ENCODE peak calls at places on chromosomes 4 and X, in eight cellular contexts. B is smooth muscle cell of the brain vasculature; N is T follicular helper cell; O is amniotic stem cell; D is mucosa of gallbladder; U is pulmonary artery endothelial cell; T is stimulated activated CD4-positive, alpha-beta T cell treated with anti-CD3 and anti-CD28 coated beads, TNF-alpha, amount 100 ng/mL, for 24 hours; L is KBM-7. H is an unnamed sample.

GRCh38 chrX:133813991-133814390 is 171.4 kb downstream of the GPC3 start:
- DNase-seq in U (no peak), T (no peak), O (no peak), L (no peak), B (peak), N (no peak), D (no peak), H (no peak)

GRCh38 chr4:124121511-124121934 is 591.0 kb downstream of the ANKRD50 start:
- DNase-seq in N (no peak), B (peak), D (peak), U (no peak), T (no peak), L (no peak), O (no peak), H (peak)

GRCh38 chr4:26719954-26720552 is 136.2 kb downstream of the TBC1D19 start:
- DNase-seq in T (no peak), B (no peak), L (peak), D (no peak), U (no peak), N (no peak), O (no peak), H (no peak)

GRCh38 chr4:3346146-3346545 is 53.3 kb downstream of the RGS12 start:
- DNase-seq in O (peak), U (peak), N (peak), B (peak), T (peak), D (peak), L (peak), H (peak)

GRCh38 chr4:1012031-1012739 is 759 bp downstream of the FGFRL1 start:
- DNase-seq in T (no peak), O (no peak), D (no peak), N (peak), U (no peak), B (no peak), L (peak), H (no peak)

GRCh38 chr4:7402526-7402925 is 32.2 kb downstream of the PSAPL1 start:
- DNase-seq in T (no peak), B (no peak), U (no peak), N (no peak), L (no peak), D (peak), O (no peak), H (no peak)

GRCh38 chr4:53478671-53479456 is 101.4 kb downstream of the FIP1L1 start:
- DNase-seq in B (no peak), L (no peak), U (no peak), N (no peak), O (peak), D (no peak), T (no peak), H (peak)

GRCh38 chrX:109774706-109775105 is 41.6 kb upstream of the ACSL4 start:
- DNase-seq in U (no peak), D (no peak), O (no peak), T (no peak), B (no peak), N (no peak), L (no peak), H (peak)

GRCh38 chrX:49041683-49042529 is 1.3 kb downstream of the TFE3 start:
- DNase-seq in D (no peak), O (peak), T (no peak), N (no peak), U (no peak), B (no peak), L (peak), H (peak)

GRCh38 chr4:37615059-37615719 is 71.0 kb downstream of the RELL1 start:
- DNase-seq in U (no peak), T (no peak), D (no peak), O (no peak), B (no peak), L (no peak), N (no peak), H (no peak)

GRCh38 chr4:24791043-24791442 is 4.3 kb upstream of the SOD3 start:
- DNase-seq in L (no peak), T (no peak), D (no peak), N (no peak), B (no peak), U (no peak), O (no peak), H (no peak)

GRCh38 chr4:127604949-127605709 is 27.6 kb upstream of the INTU start:
- DNase-seq in N (no peak), D (no peak), L (peak), B (no peak), O (peak), T (no peak), U (no peak), H (no peak)

GRCh38 chr4:98945297-98945850 is 16.4 kb upstream of the EIF4E start:
- DNase-seq in U (no peak), N (no peak), L (no peak), O (no peak), B (no peak), T (no peak), D (no peak), H (no peak)

GRCh38 chrX:68307767-68308166 is 125.5 kb downstream of the OPHN1 start:
- DNase-seq in O (peak), L (no peak), B (peak), U (no peak), N (no peak), T (no peak), D (no peak), H (peak)

GRCh38 chrX:107700317-107700774 is 72.0 kb downstream of the PRPS1 start:
- DNase-seq in N (no peak), T (no peak), L (peak), O (no peak), D (no peak), B (no peak), U (no peak), H (no peak)